ENCODE peak calls at places on chromosome 14, in six cellular contexts. One of them, this sample, is unnamed. For H3K4me1, the result is how much of the 10 kb centered on the place peaks cover.

GRCh38 chr14:78071016-78071549 is 99.1 kb upstream of the NRXN3 start:
- DNase-seq in cardiac muscle cell: no peak
- DNase-seq in left lung: no peak
- DNase-seq in OCI-LY7: no peak
- DNase-seq in stomach: no peak
- DNase-seq in Peyer's patch: no peak
- DNase-seq in this sample: no peak

GRCh38 chr14:50039734-50040400 is 76.5 kb downstream of the VCPKMT start:
- DNase-seq in left lung: peak
- DNase-seq in OCI-LY7: no peak
- DNase-seq in stomach: no peak
- DNase-seq in Peyer's patch: peak
- DNase-seq in cardiac muscle cell: peak
- DNase-seq in this sample: no peak

GRCh38 chr14:21894003-21894897 is 220.6 kb upstream of the OR4E1 start:
- DNase-seq in cardiac muscle cell: peak
- DNase-seq in stomach: peak
- DNase-seq in OCI-LY7: peak
- DNase-seq in Peyer's patch: peak
- DNase-seq in left lung: no peak
- DNase-seq in this sample: no peak

GRCh38 chr14:34843011-34843554 is 32.1 kb downstream of the BAZ1A start:
- DNase-seq in cardiac muscle cell: peak
- DNase-seq in OCI-LY7: no peak
- DNase-seq in Peyer's patch: no peak
- DNase-seq in left lung: no peak
- DNase-seq in stomach: no peak
- DNase-seq in this sample: no peak

GRCh38 chr14:72962829-72963312 is 36.6 kb downstream of the DCAF4 start:
- DNase-seq in Peyer's patch: no peak
- DNase-seq in OCI-LY7: no peak
- DNase-seq in left lung: no peak
- DNase-seq in cardiac muscle cell: peak
- DNase-seq in stomach: no peak
- DNase-seq in this sample: no peak

GRCh38 chr14:101727611-101728010 is 33.9 kb upstream of the PPP2R5C start:
- DNase-seq in Peyer's patch: no peak
- DNase-seq in left lung: no peak
- DNase-seq in stomach: no peak
- DNase-seq in OCI-LY7: no peak
- DNase-seq in cardiac muscle cell: no peak
- DNase-seq in this sample: no peak

GRCh38 chr14:50230601-50231474 is 540 bp downstream of the SOS2 start:
- DNase-seq in Peyer's patch: peak
- DNase-seq in OCI-LY7: peak
- DNase-seq in cardiac muscle cell: peak
- DNase-seq in stomach: peak
- DNase-seq in left lung: peak
- DNase-seq in this sample: peak

GRCh38 chr14:22626590-22626989 is 17.6 kb downstream of the OR6J1 start:
- DNase-seq in stomach: no peak
- DNase-seq in Peyer's patch: no peak
- DNase-seq in OCI-LY7: no peak
- DNase-seq in cardiac muscle cell: no peak
- DNase-seq in left lung: no peak
- DNase-seq in this sample: no peak

GRCh38 chr14:60637490-60638452 is 11.5 kb downstream of the SIX1 start:
- DNase-seq in OCI-LY7: no peak
- DNase-seq in stomach: no peak
- DNase-seq in left lung: peak
- DNase-seq in cardiac muscle cell: peak
- DNase-seq in Peyer's patch: no peak
- DNase-seq in this sample: no peak

GRCh38 chr14:60169722-60170121 is 4.5 kb upstream of the DHRS7 start:
- DNase-seq in left lung: no peak
- DNase-seq in OCI-LY7: no peak
- DNase-seq in stomach: no peak
- DNase-seq in Peyer's patch: no peak
- DNase-seq in cardiac muscle cell: no peak
- DNase-seq in this sample: no peak

GRCh38 chr14:95486875-95487668 is 29.4 kb downstream of the SYNE3 start:
- DNase-seq in Peyer's patch: peak
- DNase-seq in stomach: no peak
- DNase-seq in OCI-LY7: peak
- DNase-seq in left lung: peak
- DNase-seq in cardiac muscle cell: no peak
- DNase-seq in this sample: no peak
- H3K4me1 ChIP-seq in Peyer's patch: under half
- H3K4me1 ChIP-seq in stomach: under half
- H3K4me1 ChIP-seq in OCI-LY7: half or more
- H3K4me1 ChIP-seq in left lung: under half
- H3K4me1 ChIP-seq in cardiac muscle cell: under half
- H3K4me1 ChIP-seq in this sample: under half

GRCh38 chr14:68816183-68816942 is 23.5 kb upstream of the ZFP36L1 start:
- DNase-seq in stomach: peak
- DNase-seq in OCI-LY7: peak
- DNase-seq in Peyer's patch: peak
- DNase-seq in cardiac muscle cell: peak
- DNase-seq in left lung: peak
- DNase-seq in this sample: peak

GRCh38 chr14:68815288-68816182 is 22.7 kb upstream of the ZFP36L1 start:
- DNase-seq in OCI-LY7: peak
- DNase-seq in cardiac muscle cell: no peak
- DNase-seq in left lung: peak
- DNase-seq in stomach: no peak
- DNase-seq in Peyer's patch: no peak
- DNase-seq in this sample: no peak

GRCh38 chr14:68819260-68819691 is 26.4 kb upstream of the ZFP36L1 start:
- DNase-seq in OCI-LY7: no peak
- DNase-seq in stomach: peak
- DNase-seq in cardiac muscle cell: peak
- DNase-seq in left lung: peak
- DNase-seq in Peyer's patch: peak
- DNase-seq in this sample: no peak

GRCh38 chr14:68817513-68818212 is 24.8 kb upstream of the ZFP36L1 start:
- DNase-seq in OCI-LY7: no peak
- DNase-seq in stomach: no peak
- DNase-seq in left lung: no peak
- DNase-seq in Peyer's patch: no peak
- DNase-seq in cardiac muscle cell: no peak
- DNase-seq in this sample: no peak

GRCh38 chr14:68816943-68817430 is 24.1 kb upstream of the ZFP36L1 start:
- DNase-seq in stomach: no peak
- DNase-seq in OCI-LY7: no peak
- DNase-seq in left lung: no peak
- DNase-seq in Peyer's patch: no peak
- DNase-seq in cardiac muscle cell: no peak
- DNase-seq in this sample: no peak
- H3K4me3 ChIP-seq in stomach: peak
- H3K4me3 ChIP-seq in OCI-LY7: peak
- H3K4me3 ChIP-seq in left lung: peak
- H3K4me3 ChIP-seq in Peyer's patch: peak
- H3K4me3 ChIP-seq in cardiac muscle cell: no peak
- H3K4me3 ChIP-seq in this sample: peak

GRCh38 chr14:92942136-92942535 is 19.2 kb downstream of the CHGA start:
- DNase-seq in stomach: no peak
- DNase-seq in OCI-LY7: no peak
- DNase-seq in Peyer's patch: no peak
- DNase-seq in left lung: peak
- DNase-seq in cardiac muscle cell: no peak
- DNase-seq in this sample: no peak
- TF ChIP-seq CTCF in stomach: no peak
- TF ChIP-seq CTCF in OCI-LY7: no peak
- TF ChIP-seq CTCF in Peyer's patch: no peak
- TF ChIP-seq CTCF in left lung: no peak
- TF ChIP-seq CTCF in cardiac muscle cell: no peak
- TF ChIP-seq CTCF in this sample: no peak

GRCh38 chr14:43341921-43342320 is 1165.2 kb downstream of the FSCB start:
- DNase-seq in stomach: no peak
- DNase-seq in left lung: no peak
- DNase-seq in OCI-LY7: no peak
- DNase-seq in Peyer's patch: no peak
- DNase-seq in cardiac muscle cell: no peak
- DNase-seq in this sample: no peak

DNA sequence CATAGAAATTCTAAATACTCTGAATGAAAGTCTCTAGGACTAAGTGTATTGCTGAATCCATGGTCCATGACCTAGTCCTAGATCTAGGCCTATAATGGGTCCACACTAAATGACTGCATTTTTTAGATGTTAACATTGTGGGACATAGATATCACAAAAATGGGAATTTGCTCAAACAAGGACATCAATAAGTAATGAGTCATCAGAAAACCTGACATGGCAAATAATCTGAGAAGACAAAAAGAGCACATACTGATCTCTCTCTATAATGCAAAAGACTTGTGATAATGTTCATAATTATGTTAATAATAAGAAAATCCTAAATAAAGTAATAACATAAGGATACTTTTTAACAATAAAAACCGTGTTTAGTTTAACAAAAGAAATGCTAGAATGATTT is 1168.4 kb downstream of the FSCB start:
- DNase-seq in left lung: no peak
- DNase-seq in cardiac muscle cell: no peak
- DNase-seq in stomach: no peak
- DNase-seq in OCI-LY7: no peak
- DNase-seq in Peyer's patch: no peak
- DNase-seq in this sample: no peak
- H3K4me1 ChIP-seq in left lung: under half
- H3K4me1 ChIP-seq in cardiac muscle cell: under half
- H3K4me1 ChIP-seq in stomach: under half
- H3K4me1 ChIP-seq in OCI-LY7: under half
- H3K4me1 ChIP-seq in Peyer's patch: under half
- H3K4me1 ChIP-seq in this sample: under half

DNA sequence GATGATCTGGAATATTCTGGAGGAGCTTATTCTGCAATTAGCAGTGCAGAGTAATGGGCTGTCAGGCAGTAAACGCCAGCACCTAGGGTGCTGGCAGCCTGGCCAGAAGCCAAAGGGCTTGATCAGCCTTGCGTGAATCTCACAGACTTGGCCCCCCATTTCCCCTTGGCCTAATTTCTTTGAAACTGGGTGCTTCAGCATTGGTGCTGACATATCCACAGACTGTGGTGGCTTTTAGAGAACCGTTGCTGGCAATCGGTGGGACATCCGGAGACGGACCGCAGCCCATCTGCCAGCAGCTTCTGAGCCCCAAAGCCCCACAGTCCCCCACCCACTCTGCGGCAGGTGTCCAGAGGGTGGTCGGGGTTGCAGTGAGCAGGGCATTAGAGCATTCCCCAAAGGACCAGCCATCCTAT is 157.1 kb downstream of the CALM1 start:
- DNase-seq in left lung: no peak
- DNase-seq in cardiac muscle cell: no peak
- DNase-seq in stomach: no peak
- DNase-seq in Peyer's patch: no peak
- DNase-seq in OCI-LY7: no peak
- DNase-seq in this sample: no peak
- H3K4me3 ChIP-seq in left lung: no peak
- H3K4me3 ChIP-seq in cardiac muscle cell: no peak
- H3K4me3 ChIP-seq in stomach: no peak
- H3K4me3 ChIP-seq in Peyer's patch: no peak
- H3K4me3 ChIP-seq in OCI-LY7: no peak
- H3K4me3 ChIP-seq in this sample: no peak

DNA sequence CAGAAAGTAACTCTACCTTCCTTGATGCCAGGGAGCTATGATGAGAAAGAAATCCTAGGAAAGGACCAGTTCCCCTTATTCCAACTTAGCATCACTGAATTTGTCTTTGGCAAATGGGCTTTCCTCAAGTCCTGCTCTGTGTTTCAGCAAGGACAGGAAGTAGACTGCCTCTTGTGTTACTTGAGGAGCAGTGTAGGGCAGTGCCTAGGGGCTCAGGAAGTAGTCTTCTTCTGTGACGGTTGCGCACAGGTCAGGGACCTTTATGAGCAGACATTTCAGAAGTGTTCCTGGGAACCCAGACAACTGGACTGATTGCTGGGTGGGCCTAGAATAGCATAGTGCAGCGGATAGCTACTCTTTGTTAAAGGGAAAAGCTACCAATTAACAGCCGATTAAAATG is 2.7 kb downstream of the LGALS3 start:
- DNase-seq in cardiac muscle cell: peak
- DNase-seq in stomach: no peak
- DNase-seq in left lung: no peak
- DNase-seq in OCI-LY7: peak
- DNase-seq in Peyer's patch: peak
- DNase-seq in this sample: no peak
- TF ChIP-seq CTCF in cardiac muscle cell: no peak
- TF ChIP-seq CTCF in stomach: no peak
- TF ChIP-seq CTCF in left lung: no peak
- TF ChIP-seq CTCF in OCI-LY7: no peak
- TF ChIP-seq CTCF in Peyer's patch: peak
- TF ChIP-seq CTCF in this sample: no peak

GRCh38 chr14:104789752-104790743 is 5.5 kb downstream of the AKT1 start:
- DNase-seq in left lung: peak
- DNase-seq in Peyer's patch: no peak
- DNase-seq in cardiac muscle cell: no peak
- DNase-seq in stomach: no peak
- DNase-seq in OCI-LY7: no peak
- DNase-seq in this sample: no peak
- H3K4me1 ChIP-seq in left lung: under half
- H3K4me1 ChIP-seq in Peyer's patch: under half
- H3K4me1 ChIP-seq in cardiac muscle cell: under half
- H3K4me1 ChIP-seq in stomach: half or more
- H3K4me1 ChIP-seq in OCI-LY7: under half
- H3K4me1 ChIP-seq in this sample: half or more

This sample was measured in CD8-positive, alpha-beta T cell.